ENCODE peak calls at places on chromosomes 6 and 20, in seven cellular contexts. W, Q, L, M, R, A and V are unnamed samples.

GRCh38 chr20:17843246-17844132 is 125.1 kb downstream of the SNX5 start:
- DNase-seq in A (peak), Q (no peak), M (no peak), R (no peak), L (no peak), W (peak), V (peak)

GRCh38 chr6:101296184-101296583 is 97.3 kb upstream of the GRIK2 start:
- DNase-seq in L (no peak), M (no peak), W (no peak), Q (no peak), R (no peak), A (peak), V (no peak)

GRCh38 chr20:3710027-3710426 is 2.4 kb downstream of the SIGLEC1 start:
- DNase-seq in M (no peak), L (no peak), Q (no peak), W (no peak), R (no peak), A (no peak), V (no peak)

GRCh38 chr6:138833819-138834539 is 38.1 kb downstream of the ECT2L start:
- DNase-seq in M (no peak), L (no peak), Q (no peak), R (peak), W (no peak), A (no peak), V (peak)

GRCh38 chr20:47764154-47764734 is 21.0 kb downstream of the SULF2 start:
- DNase-seq in A (no peak), R (no peak), L (no peak), Q (no peak), W (no peak), M (no peak), V (no peak)

GRCh38 chr6:36805107-36805797 is 34.0 kb downstream of the CPNE5 start:
- DNase-seq in Q (no peak), A (no peak), W (no peak), M (no peak), L (no peak), R (no peak), V (no peak)

GRCh38 chr6:70166088-70166958 is 136.6 kb downstream of the COL9A1 start:
- DNase-seq in L (peak), R (peak), Q (peak), W (peak), A (peak), M (no peak), V (peak)

GRCh38 chr20:35772563-35773058 is 796 bp downstream of the PHF20 start:
- DNase-seq in Q (no peak), W (no peak), R (no peak), A (no peak), L (no peak), M (no peak), V (no peak)

GRCh38 chr20:24700166-24700860 is 230.9 kb downstream of the SYNDIG1 start:
- DNase-seq in A (no peak), M (no peak), W (no peak), Q (no peak), R (no peak), L (no peak), V (no peak)

GRCh38 chr6:111367393-111368088 is 115.5 kb downstream of the REV3L start:
- DNase-seq in L (no peak), W (no peak), R (no peak), A (no peak), Q (no peak), M (no peak), V (no peak)

GRCh38 chr6:28941681-28942448 is 18.1 kb upstream of the TRIM27 start:
- DNase-seq in M (no peak), R (no peak), Q (no peak), W (peak), L (no peak), A (no peak), V (no peak)

GRCh38 chr6:36329798-36330291 is 6.8 kb downstream of the BNIP5 start:
- DNase-seq in Q (no peak), L (no peak), R (no peak), W (no peak), A (no peak), M (no peak), V (no peak)